ENCODE peak calls at places on chromosomes 2 and 18, in seven cellular contexts. Z is H1, C is HepG2, O is HCT116, F is K562, V is SK-N-SH, L is GM12878. U is an unnamed sample.
A peak's percentile ranks its signal among the peaks of the same experiment; 100 is the strongest.

GRCh38 chr18:51520676-51521180 is 323.2 kb upstream of the MEX3C start:
- DNase-seq in Z (no peak), C (no peak), O (no peak), F (no peak), V (no peak), L (no peak), U (no peak)

GRCh38 chr2:30048636-30049175 is 98.1 kb upstream of the YPEL5 start:
- DNase-seq in Z (no peak), C (no peak), O (no peak), F (no peak), V (no peak), L (no peak), U (no peak)

GRCh38 chr2:49162151-49162550 is 7.8 kb upstream of the FSHR start:
- DNase-seq in Z (no peak), C (no peak), O (no peak), F (no peak), V (no peak), L (no peak), U (no peak)

GRCh38 chr2:31108887-31109286 is 29.4 kb downstream of the GALNT14 start:
- DNase-seq in Z (no peak), C (no peak), O (no peak), F (no peak), V (no peak), L (no peak), U (no peak)

GRCh38 chr2:169452080-169452479 is 27.2 kb upstream of the BBS5 start:
- DNase-seq in Z (no peak), C (peak; percentile 61), O (peak; percentile 43), F (peak; percentile 78), V (peak; percentile 52), L (no peak), U (peak; percentile 56)

GRCh38 chr2:164515746-164516145 is 105.5 kb downstream of the GRB14 start:
- DNase-seq in Z (no peak), C (no peak), O (no peak), F (no peak), V (no peak), L (no peak), U (no peak)

GRCh38 chr2:204333861-204334260 is 211.4 kb upstream of the PARD3B start:
- DNase-seq in Z (no peak), C (no peak), O (no peak), F (no peak), V (no peak), L (no peak), U (no peak)

GRCh38 chr2:190978389-190979053 is 35.5 kb downstream of the STAT1 start:
- DNase-seq in Z (no peak), C (no peak), O (no peak), F (no peak), V (no peak), L (no peak), U (no peak)

GRCh38 chr2:33219850-33220275 is 256.6 kb upstream of the RASGRP3 start:
- DNase-seq in Z (no peak), C (no peak), O (no peak), F (no peak), V (no peak), L (no peak), U (no peak)

GRCh38 chr2:140600116-140600515 is 1530.7 kb downstream of the LRP1B start:
- DNase-seq in Z (no peak), C (no peak), O (no peak), F (no peak), V (no peak), L (no peak), U (no peak)

GRCh38 chr2:129803067-129803466 is 176.4 kb upstream of the RAB6C start:
- DNase-seq in Z (no peak), C (no peak), O (no peak), F (no peak), V (no peak), L (no peak), U (no peak)

GRCh38 chr18:64208531-64208930 is 59.6 kb upstream of the LINC00305 start:
- DNase-seq in Z (no peak), C (no peak), O (no peak), F (no peak), V (no peak), L (no peak), U (no peak)

GRCh38 chr2:220043155-220043992 is 415.9 kb downstream of the SLC4A3 start:
- DNase-seq in Z (no peak), C (no peak), O (no peak), F (no peak), V (no peak), L (no peak), U (no peak)

GRCh38 chr2:12861344-12861942 is 144.7 kb downstream of the TRIB2 start:
- DNase-seq in Z (no peak), C (no peak), O (no peak), F (no peak), V (no peak), L (no peak), U (no peak)

GRCh38 chr2:1498176-1498575 is 84.9 kb downstream of the TPO start:
- DNase-seq in Z (no peak), C (no peak), O (no peak), F (no peak), V (no peak), L (no peak), U (no peak)

GRCh38 chr2:104599802-104600510 is 254.0 kb upstream of the POU3F3 start:
- DNase-seq in Z (no peak), C (no peak), O (no peak), F (no peak), V (no peak), L (no peak), U (peak; percentile 17)
- TF ChIP-seq JUND in Z (no peak), C (no peak), O (no peak), F (no peak), V (no peak), L (no peak), U (no peak)

GRCh38 chr2:120794716-120795115 is 59.0 kb downstream of the GLI2 start:
- DNase-seq in Z (no peak), C (no peak), O (no peak), F (no peak), V (no peak), L (no peak), U (no peak)
- TF ChIP-seq JUND in Z (no peak), C (no peak), O (no peak), F (no peak), V (no peak), L (no peak), U (no peak)

GRCh38 chr2:11092693-11093335 is 62.5 kb upstream of the SLC66A3 start:
- DNase-seq in Z (no peak), C (no peak), O (no peak), F (no peak), V (no peak), L (no peak), U (no peak)
- TF ChIP-seq JUND in Z (no peak), C (no peak), O (no peak), F (no peak), V (no peak), L (no peak), U (no peak)

GRCh38 chr2:134375935-134376334 is 122.1 kb downstream of the MGAT5 start:
- DNase-seq in Z (no peak), C (peak; percentile 75), O (no peak), F (no peak), V (peak; percentile 23), L (no peak), U (peak; percentile 13)
- TF ChIP-seq JUND in Z (no peak), C (no peak), O (no peak), F (no peak), V (no peak), L (no peak), U (no peak)

DNA sequence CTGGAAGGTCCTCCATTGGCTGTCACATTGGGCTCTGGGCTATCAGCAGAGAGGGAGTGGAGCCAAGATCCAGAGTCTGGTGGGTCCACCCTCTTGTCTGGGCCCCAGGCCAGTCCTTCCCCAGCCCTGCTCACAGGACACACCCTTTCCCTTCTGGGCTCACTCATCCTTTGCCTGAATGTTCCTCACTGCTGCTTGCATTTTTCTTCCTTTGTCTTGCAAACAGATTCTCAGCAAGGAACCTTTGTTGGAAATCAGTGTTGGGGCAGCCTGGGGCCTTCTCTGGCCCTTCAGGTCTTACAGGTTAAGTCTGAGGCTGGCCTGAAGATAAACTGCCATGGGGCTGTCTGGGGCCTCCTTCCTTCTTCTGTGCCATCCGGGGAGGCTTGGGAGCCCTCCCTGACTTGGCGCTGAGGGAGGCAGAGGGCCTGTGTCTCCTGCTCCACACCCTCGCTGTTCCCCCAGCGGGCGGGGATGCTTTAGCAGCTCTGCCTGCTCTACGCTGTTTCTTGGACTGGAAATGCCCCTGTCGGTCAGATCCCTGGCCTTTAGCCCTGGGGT is 11.5 kb upstream of the CELF4 start:
- DNase-seq in Z (peak; percentile 89), C (no peak), O (no peak), F (no peak), V (no peak), L (no peak), U (no peak)
- TF ChIP-seq JUND in Z (peak; percentile 17), C (no peak), O (no peak), F (no peak), V (no peak), L (no peak), U (no peak)

GRCh38 chr2:235747001-235747867 is 253.4 kb downstream of the AGAP1 start:
- DNase-seq in Z (no peak), C (no peak), O (no peak), F (no peak), V (no peak), L (no peak), U (no peak)

GRCh38 chr2:235744161-235744560 is 250.3 kb downstream of the AGAP1 start:
- DNase-seq in Z (no peak), C (no peak), O (no peak), F (no peak), V (no peak), L (no peak), U (no peak)

GRCh38 chr2:235747868-235748144 is 254.0 kb downstream of the AGAP1 start:
- DNase-seq in Z (no peak), C (no peak), O (no peak), F (no peak), V (no peak), L (no peak), U (peak; percentile 14)

GRCh38 chr2:235745597-235745996 is 251.8 kb downstream of the AGAP1 start:
- DNase-seq in Z (no peak), C (no peak), O (no peak), F (no peak), V (no peak), L (no peak), U (no peak)

GRCh38 chr2:235746257-235746934 is 252.6 kb downstream of the AGAP1 start:
- DNase-seq in Z (no peak), C (peak; percentile 81), O (peak; percentile 62), F (peak; percentile 70), V (peak; percentile 89), L (no peak), U (peak; percentile 66)
- TF ChIP-seq JUND in Z (no peak), C (no peak), O (no peak), F (no peak), V (no peak), L (no peak), U (no peak)

U was measured in T47D.